ENCODE peak calls at places on chromosomes 11 and 22, in six cellular contexts. R is HuH-7.5; Q is activated CD4-positive, alpha-beta T cell treated with anti-CD3 and anti-CD28 coated beads for 24 hours; X is uterus; C is stimulated activated CD4-positive, alpha-beta T cell treated with anti-CD3 and anti-CD28 coated beads, Interleukin-2, amount 100 ng/mL, for 24 hours; V is NCI-H1694 treated with DMSO at 0.1 percent for 48 hours. G is an unnamed sample.

GRCh38 chr11:105609341-105609781 is 512 bp upstream of the GRIA4 start:
- DNase-seq in X (no peak), R (peak; percentile 31), Q (no peak), V (no peak), C (peak; percentile 10), G (peak; percentile 30)

GRCh38 chr11:115720537-115721308 is 216.5 kb upstream of the CADM1 start:
- DNase-seq in X (no peak), V (no peak), R (no peak), C (no peak), Q (no peak), G (no peak)

GRCh38 chr11:35511666-35512065 is 13.8 kb downstream of the PAMR1 start:
- DNase-seq in C (no peak), X (no peak), R (no peak), Q (no peak), V (no peak), G (no peak)

GRCh38 chr11:11849127-11849746 is 7.5 kb downstream of the USP47 start:
- DNase-seq in R (peak; percentile 11), X (peak; percentile 36), Q (peak; percentile 28), V (peak; percentile 30), C (peak; percentile 59), G (no peak)

GRCh38 chr11:518463-519202 is 11.6 kb upstream of the RNH1 start:
- DNase-seq in V (no peak), X (peak; percentile 94), Q (peak; percentile 79), C (peak; percentile 87), R (peak; percentile 83), G (no peak)

GRCh38 chr11:130070829-130071205 is 1.1 kb downstream of the APLP2 start:
- DNase-seq in V (no peak), R (no peak), C (no peak), X (no peak), Q (no peak), G (no peak)

GRCh38 chr22:30005213-30005857 is 74.9 kb upstream of the HORMAD2 start:
- DNase-seq in X (peak; percentile 78), Q (peak; percentile 54), R (peak; percentile 31), V (peak; percentile 60), C (peak; percentile 77), G (peak; percentile 45)

GRCh38 chr22:49955581-49956417 is 4.8 kb upstream of the PIM3 start:
- DNase-seq in X (no peak), V (no peak), Q (no peak), R (no peak), C (no peak), G (no peak)

GRCh38 chr11:128841461-128842072 is 25.5 kb downstream of the KCNJ1 start:
- DNase-seq in R (no peak), C (no peak), V (no peak), X (no peak), Q (no peak), G (no peak)

GRCh38 chr11:72783144-72783910 is 10.5 kb downstream of the STARD10 start:
- DNase-seq in X (no peak), R (no peak), Q (no peak), V (no peak), C (no peak), G (no peak)

G was measured in C1 segment of cervical spinal cord.